ENCODE peak calls at places on chromosomes 11 and 22, in four cellular contexts. One of them, this sample, is unnamed.
A peak's percentile ranks its signal among the peaks of the same experiment; 100 is the strongest.

GRCh38 chr11:127492025-127492424 is 491.5 kb upstream of the KIRREL3 start:
- DNase-seq in stomach: no peak
- DNase-seq in heart left ventricle: no peak
- DNase-seq in ovary: no peak
- DNase-seq in this sample: peak; percentile 3

GRCh38 chr11:85596886-85597285 is 30.3 kb downstream of the DLG2 start:
- DNase-seq in stomach: no peak
- DNase-seq in ovary: no peak
- DNase-seq in heart left ventricle: no peak
- DNase-seq in this sample: no peak

GRCh38 chr11:13055200-13055599 is 46.1 kb downstream of the RASSF10 start:
- DNase-seq in heart left ventricle: no peak
- DNase-seq in stomach: no peak
- DNase-seq in ovary: no peak
- DNase-seq in this sample: peak; percentile 17

GRCh38 chr11:90737328-90738050 is 514.6 kb upstream of the CHORDC1 start:
- DNase-seq in stomach: no peak
- DNase-seq in heart left ventricle: no peak
- DNase-seq in ovary: no peak
- DNase-seq in this sample: no peak

GRCh38 chr11:34809191-34810106 is 106.7 kb downstream of the APIP start:
- DNase-seq in ovary: no peak
- DNase-seq in stomach: no peak
- DNase-seq in heart left ventricle: no peak
- DNase-seq in this sample: no peak

GRCh38 chr11:108608548-108608947 is 15.0 kb upstream of the EXPH5 start:
- DNase-seq in ovary: no peak
- DNase-seq in stomach: no peak
- DNase-seq in heart left ventricle: no peak
- DNase-seq in this sample: no peak

GRCh38 chr22:39269095-39269827 is 24.5 kb upstream of the PDGFB start:
- DNase-seq in ovary: no peak
- DNase-seq in heart left ventricle: no peak
- DNase-seq in stomach: no peak
- DNase-seq in this sample: no peak

GRCh38 chr11:30585067-30585891 is 874 bp downstream of the MPPED2 start:
- DNase-seq in ovary: peak; percentile 11
- DNase-seq in heart left ventricle: peak; percentile 35
- DNase-seq in stomach: peak; percentile 28
- DNase-seq in this sample: no peak

GRCh38 chr22:31044262-31044861 is 36.8 kb upstream of the SMTN start:
- DNase-seq in heart left ventricle: peak; percentile 70
- DNase-seq in ovary: peak; percentile 78
- DNase-seq in stomach: peak; percentile 38
- DNase-seq in this sample: no peak

GRCh38 chr11:44625759-44626523 is 60.5 kb downstream of the CD82 start:
- DNase-seq in stomach: peak; percentile 20
- DNase-seq in heart left ventricle: no peak
- DNase-seq in ovary: no peak
- DNase-seq in this sample: no peak

GRCh38 chr11:3111919-3112690 is 53.0 kb downstream of the OSBPL5 start:
- DNase-seq in stomach: no peak
- DNase-seq in heart left ventricle: no peak
- DNase-seq in ovary: no peak
- DNase-seq in this sample: no peak

GRCh38 chr11:69912911-69913451 is 93.8 kb upstream of the FGF3 start:
- DNase-seq in stomach: no peak
- DNase-seq in heart left ventricle: no peak
- DNase-seq in ovary: no peak
- DNase-seq in this sample: no peak

GRCh38 chr11:112928136-112928535 is 33.1 kb upstream of the NCAM1 start:
- DNase-seq in ovary: no peak
- DNase-seq in heart left ventricle: no peak
- DNase-seq in stomach: no peak
- DNase-seq in this sample: no peak

GRCh38 chr11:44607324-44607962 is 42.0 kb downstream of the CD82 start:
- DNase-seq in stomach: no peak
- DNase-seq in heart left ventricle: no peak
- DNase-seq in ovary: no peak
- DNase-seq in this sample: no peak

GRCh38 chr11:35632301-35632700 is 14.0 kb downstream of the FJX1 start:
- DNase-seq in stomach: no peak
- DNase-seq in heart left ventricle: no peak
- DNase-seq in ovary: no peak
- DNase-seq in this sample: no peak

GRCh38 chr11:46659908-46660307 is 40.5 kb downstream of the ARHGAP1 start:
- DNase-seq in ovary: no peak
- DNase-seq in stomach: no peak
- DNase-seq in heart left ventricle: no peak
- DNase-seq in this sample: no peak

GRCh38 chr11:1390603-1391164 is 950 bp downstream of the BRSK2 start:
- DNase-seq in heart left ventricle: peak; percentile 52
- DNase-seq in ovary: no peak
- DNase-seq in stomach: no peak
- DNase-seq in this sample: no peak

GRCh38 chr11:27239305-27239942 is 123.6 kb downstream of the CCDC34 start:
- DNase-seq in stomach: no peak
- DNase-seq in heart left ventricle: peak; percentile 32
- DNase-seq in ovary: no peak
- DNase-seq in this sample: no peak

GRCh38 chr11:5123802-5124521 is 14.2 kb downstream of the OR52A5 start:
- DNase-seq in ovary: peak; percentile 42
- DNase-seq in stomach: peak; percentile 58
- DNase-seq in heart left ventricle: peak; percentile 27
- DNase-seq in this sample: no peak

GRCh38 chr22:24994070-24994763 is 41.7 kb downstream of the KIAA1671 start:
- DNase-seq in stomach: peak; percentile 58
- DNase-seq in heart left ventricle: no peak
- DNase-seq in ovary: no peak
- DNase-seq in this sample: no peak

GRCh38 chr22:29379258-29379657 is 9.1 kb downstream of the AP1B1 start:
- DNase-seq in heart left ventricle: no peak
- DNase-seq in ovary: peak; percentile 12
- DNase-seq in stomach: no peak
- DNase-seq in this sample: no peak
- H3K4me1 ChIP-seq in heart left ventricle: no peaks in the 10 kb centered on the region
- H3K4me1 ChIP-seq in ovary: no peaks in the 10 kb centered on the region
- H3K4me1 ChIP-seq in stomach: peaks cover 37% of the 10 kb centered on the region
- H3K4me1 ChIP-seq in this sample: peaks cover 12% of the 10 kb centered on the region

GRCh38 chr22:50008151-50009040 is 4.2 kb downstream of the IL17REL start:
- DNase-seq in heart left ventricle: no peak
- DNase-seq in ovary: no peak
- DNase-seq in stomach: no peak
- DNase-seq in this sample: no peak
- H3K27ac ChIP-seq in heart left ventricle: no peak overlapping the region
- H3K27ac ChIP-seq in ovary: no peak overlapping the region
- H3K27ac ChIP-seq in stomach: peak overlapping the region; percentile 84
- H3K27ac ChIP-seq in this sample: no peak overlapping the region

GRCh38 chr22:46107089-46107664 is 43.1 kb upstream of the PPARA start:
- DNase-seq in ovary: peak; percentile 74
- DNase-seq in heart left ventricle: peak; percentile 59
- DNase-seq in stomach: peak; percentile 85
- DNase-seq in this sample: no peak
- H3K4me1 ChIP-seq in ovary: peaks cover 79% of the 10 kb centered on the region
- H3K4me1 ChIP-seq in heart left ventricle: peaks cover 85% of the 10 kb centered on the region
- H3K4me1 ChIP-seq in stomach: peaks cover 91% of the 10 kb centered on the region
- H3K4me1 ChIP-seq in this sample: no peaks in the 10 kb centered on the region

GRCh38 chr11:117484159-117484558 is 156.5 kb downstream of the CEP164 start:
- DNase-seq in stomach: no peak
- DNase-seq in heart left ventricle: no peak
- DNase-seq in ovary: no peak
- DNase-seq in this sample: no peak

GRCh38 chr11:117481036-117481435 is 153.4 kb downstream of the CEP164 start:
- DNase-seq in stomach: no peak
- DNase-seq in heart left ventricle: no peak
- DNase-seq in ovary: no peak
- DNase-seq in this sample: no peak

GRCh38 chr11:117483372-117483771 is 155.7 kb downstream of the CEP164 start:
- DNase-seq in ovary: no peak
- DNase-seq in heart left ventricle: no peak
- DNase-seq in stomach: no peak
- DNase-seq in this sample: no peak

GRCh38 chr11:117481885-117482284 is 154.2 kb downstream of the CEP164 start:
- DNase-seq in heart left ventricle: no peak
- DNase-seq in ovary: no peak
- DNase-seq in stomach: no peak
- DNase-seq in this sample: no peak

DNA sequence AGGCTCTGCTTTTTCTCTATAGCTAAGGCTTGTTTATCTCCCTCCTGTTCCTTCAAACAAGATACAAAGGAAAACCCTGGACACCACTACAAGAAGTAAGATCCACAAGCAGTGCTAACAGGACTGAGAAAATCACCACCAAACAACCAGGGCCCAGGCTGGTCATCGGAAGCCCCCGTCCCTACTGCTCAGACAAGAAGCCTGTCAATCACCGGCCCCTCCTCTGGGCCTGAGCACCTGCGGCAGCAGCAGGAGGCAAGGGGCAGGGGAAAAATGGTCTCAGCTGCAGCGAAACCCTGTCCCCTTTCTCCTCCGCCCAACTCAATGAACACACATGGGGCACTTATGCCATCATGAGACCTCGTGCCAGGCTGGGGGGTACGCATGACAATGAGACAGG is 155.2 kb downstream of the CEP164 start:
- DNase-seq in stomach: no peak
- DNase-seq in heart left ventricle: no peak
- DNase-seq in ovary: no peak
- DNase-seq in this sample: no peak
- H3K27ac ChIP-seq in stomach: no peak overlapping the region
- H3K27ac ChIP-seq in heart left ventricle: no peak overlapping the region
- H3K27ac ChIP-seq in ovary: no peak overlapping the region
- H3K27ac ChIP-seq in this sample: no peak overlapping the region

GRCh38 chr11:114083256-114084252 is 24.0 kb downstream of the ZBTB16 start:
- DNase-seq in stomach: no peak
- DNase-seq in ovary: no peak
- DNase-seq in heart left ventricle: no peak
- DNase-seq in this sample: no peak
- H3K4me1 ChIP-seq in stomach: peaks cover 92% of the 10 kb centered on the region
- H3K4me1 ChIP-seq in ovary: peaks cover 35% of the 10 kb centered on the region
- H3K4me1 ChIP-seq in heart left ventricle: peaks cover 89% of the 10 kb centered on the region
- H3K4me1 ChIP-seq in this sample: peaks cover 46% of the 10 kb centered on the region

DNA sequence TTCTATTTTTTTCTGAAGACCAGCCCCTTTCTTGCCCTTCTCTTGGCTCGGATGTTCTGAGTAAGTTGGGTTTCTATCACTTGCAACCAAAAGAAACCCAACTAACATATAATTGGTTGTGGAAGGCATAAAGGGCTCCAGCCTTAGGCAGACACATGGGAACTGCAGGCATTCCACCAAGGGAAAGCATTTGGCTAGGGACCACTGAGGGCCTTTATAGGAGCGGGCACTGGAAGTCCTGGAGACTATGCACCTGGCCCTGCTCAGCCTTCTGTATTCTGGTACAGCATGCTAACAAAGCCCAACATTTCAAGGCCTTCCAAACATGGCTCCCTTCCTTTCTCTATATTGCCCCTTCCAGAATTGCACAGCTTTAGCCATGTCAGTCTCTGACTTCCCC is 17.6 kb upstream of the LMO1 start:
- DNase-seq in ovary: no peak
- DNase-seq in heart left ventricle: no peak
- DNase-seq in stomach: no peak
- DNase-seq in this sample: no peak
- H3K27ac ChIP-seq in ovary: no peak overlapping the region
- H3K27ac ChIP-seq in heart left ventricle: no peak overlapping the region
- H3K27ac ChIP-seq in stomach: no peak overlapping the region
- H3K27ac ChIP-seq in this sample: no peak overlapping the region

GRCh38 chr11:31817054-31817620 is 6.0 kb upstream of the PAX6 start:
- DNase-seq in ovary: no peak
- DNase-seq in stomach: no peak
- DNase-seq in heart left ventricle: no peak
- DNase-seq in this sample: no peak

GRCh38 chr11:31818874-31819331 is 7.8 kb upstream of the PAX6 start:
- DNase-seq in ovary: no peak
- DNase-seq in stomach: no peak
- DNase-seq in heart left ventricle: no peak
- DNase-seq in this sample: no peak

GRCh38 chr11:31819533-31820437 is 8.7 kb upstream of the PAX6 start:
- DNase-seq in stomach: no peak
- DNase-seq in heart left ventricle: no peak
- DNase-seq in ovary: no peak
- DNase-seq in this sample: no peak

GRCh38 chr11:31816467-31817053 is 5.4 kb upstream of the PAX6 start:
- DNase-seq in stomach: no peak
- DNase-seq in ovary: no peak
- DNase-seq in heart left ventricle: no peak
- DNase-seq in this sample: no peak

DNA sequence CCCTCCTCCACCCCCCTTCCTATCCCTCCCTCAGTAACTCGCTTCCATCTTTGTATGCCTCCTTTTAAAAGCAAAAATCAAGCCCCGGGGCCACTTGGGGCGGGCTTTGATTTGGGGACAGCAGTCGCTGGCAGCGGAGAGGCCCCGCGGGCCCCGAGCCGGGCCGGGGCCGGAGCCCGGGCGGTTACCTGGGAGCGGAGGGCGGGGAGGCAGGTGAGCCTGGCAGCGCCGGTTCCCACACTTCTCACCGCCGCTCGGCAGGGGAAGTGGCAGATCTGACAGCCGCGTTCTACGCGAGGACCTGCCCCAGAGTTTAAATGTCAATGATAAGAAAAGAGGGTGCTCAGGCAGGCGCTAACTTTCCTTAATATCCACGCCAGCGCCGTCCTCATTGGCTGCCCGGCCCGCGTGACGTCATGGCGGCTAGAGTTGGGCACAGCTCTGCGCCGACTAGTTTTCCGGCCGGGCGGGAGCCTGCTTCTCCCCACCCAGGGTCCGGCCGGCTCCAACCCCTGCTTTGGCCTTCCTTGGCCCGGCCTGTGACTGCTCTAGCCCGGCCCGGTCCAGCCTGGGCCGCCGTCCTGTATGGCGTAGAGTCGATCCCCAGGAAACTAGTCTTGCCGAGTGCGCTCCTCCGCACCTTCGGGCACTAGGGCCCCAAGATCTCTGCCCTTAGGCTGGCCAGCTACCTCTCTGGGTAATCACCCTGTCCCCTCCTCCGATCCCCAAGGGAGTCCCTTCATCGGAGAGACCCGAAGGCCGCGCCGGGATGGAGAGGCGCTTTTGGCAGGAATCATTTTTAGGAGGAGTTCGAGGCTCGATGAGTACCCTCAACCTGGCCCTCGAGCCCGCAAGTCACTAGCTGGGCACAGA is 6.7 kb upstream of the PAX6 start:
- DNase-seq in ovary: no peak
- DNase-seq in stomach: no peak
- DNase-seq in heart left ventricle: no peak
- DNase-seq in this sample: no peak
- H3K4me1 ChIP-seq in ovary: peaks cover 5% of the 10 kb centered on the region
- H3K4me1 ChIP-seq in stomach: peaks cover 65% of the 10 kb centered on the region
- H3K4me1 ChIP-seq in heart left ventricle: peaks cover 25% of the 10 kb centered on the region
- H3K4me1 ChIP-seq in this sample: peaks cover 49% of the 10 kb centered on the region